ENCODE peak calls at places on chromosomes 12 and 14, in eight cellular contexts. D, M, U, N, A, L, B and Y are unnamed samples.

GRCh38 chr12:115322275-115322674 is 638.3 kb upstream of the TBX3 start:
- DNase-seq in L (peak), N (no peak), A (no peak), B (no peak), U (no peak), D (no peak), M (peak), Y (peak)

GRCh38 chr14:93937519-93937918 is 10.4 kb downstream of the FAM181A start:
- DNase-seq in D (no peak), M (peak), B (no peak), U (no peak), N (no peak), A (no peak), L (no peak), Y (no peak)

GRCh38 chr12:118446247-118446646 is 69.9 kb downstream of the SUDS3 start:
- DNase-seq in U (no peak), L (no peak), D (no peak), A (no peak), N (no peak), B (no peak), M (no peak), Y (no peak)

GRCh38 chr12:47576256-47576655 is 129.6 kb downstream of the RPAP3 start:
- DNase-seq in N (no peak), A (no peak), M (no peak), D (no peak), L (no peak), U (no peak), B (no peak), Y (no peak)

GRCh38 chr14:103488071-103488470 is 34.6 kb downstream of the CKB start:
- DNase-seq in N (no peak), D (no peak), B (no peak), A (no peak), M (no peak), U (no peak), L (no peak), Y (no peak)

GRCh38 chr12:120959111-120959878 is 19.0 kb upstream of the HNF1A start:
- DNase-seq in U (no peak), D (no peak), A (no peak), M (no peak), L (no peak), N (no peak), B (no peak), Y (no peak)

GRCh38 chr12:86903166-86903565 is 647.0 kb upstream of the MGAT4C start:
- DNase-seq in A (no peak), B (no peak), M (no peak), L (no peak), N (no peak), U (no peak), D (no peak), Y (no peak)

GRCh38 chr12:753401-754237 is 1.2 kb downstream of the WNK1 start:
- DNase-seq in N (peak), B (peak), U (peak), A (peak), D (peak), L (no peak), M (no peak), Y (peak)

GRCh38 chr14:68734231-68734732 is 58.6 kb downstream of the ZFP36L1 start:
- DNase-seq in N (no peak), M (no peak), D (peak), L (peak), A (no peak), B (no peak), U (no peak), Y (no peak)

GRCh38 chr12:113041560-113041959 is 15.0 kb upstream of the DTX1 start:
- DNase-seq in N (no peak), B (no peak), M (no peak), L (no peak), D (no peak), U (no peak), A (no peak), Y (no peak)

GRCh38 chr14:24817638-24818053 is 183.7 kb upstream of the GZMB start:
- DNase-seq in N (peak), B (no peak), U (no peak), L (peak), D (no peak), A (no peak), M (no peak), Y (peak)

GRCh38 chr12:98745578-98746391 is 100.7 kb downstream of the APAF1 start:
- DNase-seq in U (no peak), B (peak), N (no peak), D (no peak), L (peak), M (no peak), A (no peak), Y (no peak)

GRCh38 chr12:77062846-77063461 is 2.4 kb downstream of the E2F7 start:
- DNase-seq in N (no peak), D (no peak), U (no peak), A (no peak), L (peak), M (no peak), B (no peak), Y (no peak)

DNA sequence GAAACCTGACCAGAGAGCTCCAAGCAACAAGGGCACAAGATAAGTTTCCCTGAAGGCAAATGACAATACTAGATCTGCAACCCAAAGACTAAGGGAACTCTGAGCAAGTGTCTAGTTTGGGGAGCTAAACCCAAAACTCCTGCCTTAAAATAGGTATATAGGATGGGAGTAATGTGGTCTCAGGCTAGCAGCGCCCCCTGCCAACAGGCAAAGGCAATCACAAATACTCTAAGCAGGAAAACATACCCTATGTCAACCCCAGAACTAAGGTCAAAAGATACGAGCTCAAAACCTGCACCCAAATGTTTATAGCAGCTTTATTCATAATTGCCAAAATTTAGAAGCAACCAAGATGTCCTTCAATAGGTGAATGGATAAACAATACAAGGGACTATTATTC is 218.8 kb downstream of the ITPR2 start:
- DNase-seq in A (no peak), D (peak), L (peak), U (no peak), B (peak), M (no peak), N (peak), Y (peak)
- TF ChIP-seq CTCF in A (no peak), D (peak), L (peak), U (peak), B (peak), M (peak), N (peak), Y (peak)

GRCh38 chr12:2051700-2052625 is 824 bp upstream of the CACNA1C start:
- DNase-seq in U (no peak), B (peak), M (no peak), N (no peak), A (no peak), D (no peak), L (no peak), Y (no peak)
- H3K4me3 ChIP-seq in U (peak), B (peak), M (no peak), N (peak), A (no peak), D (no peak), L (peak), Y (peak)

GRCh38 chr14:38605193-38606114 is 349.6 kb upstream of the CLEC14A start:
- DNase-seq in B (no peak), N (no peak), U (no peak), A (no peak), L (no peak), M (no peak), D (peak), Y (no peak)
- TF ChIP-seq CTCF in B (no peak), N (peak), U (no peak), A (no peak), L (peak), M (peak), D (no peak), Y (peak)

DNA sequence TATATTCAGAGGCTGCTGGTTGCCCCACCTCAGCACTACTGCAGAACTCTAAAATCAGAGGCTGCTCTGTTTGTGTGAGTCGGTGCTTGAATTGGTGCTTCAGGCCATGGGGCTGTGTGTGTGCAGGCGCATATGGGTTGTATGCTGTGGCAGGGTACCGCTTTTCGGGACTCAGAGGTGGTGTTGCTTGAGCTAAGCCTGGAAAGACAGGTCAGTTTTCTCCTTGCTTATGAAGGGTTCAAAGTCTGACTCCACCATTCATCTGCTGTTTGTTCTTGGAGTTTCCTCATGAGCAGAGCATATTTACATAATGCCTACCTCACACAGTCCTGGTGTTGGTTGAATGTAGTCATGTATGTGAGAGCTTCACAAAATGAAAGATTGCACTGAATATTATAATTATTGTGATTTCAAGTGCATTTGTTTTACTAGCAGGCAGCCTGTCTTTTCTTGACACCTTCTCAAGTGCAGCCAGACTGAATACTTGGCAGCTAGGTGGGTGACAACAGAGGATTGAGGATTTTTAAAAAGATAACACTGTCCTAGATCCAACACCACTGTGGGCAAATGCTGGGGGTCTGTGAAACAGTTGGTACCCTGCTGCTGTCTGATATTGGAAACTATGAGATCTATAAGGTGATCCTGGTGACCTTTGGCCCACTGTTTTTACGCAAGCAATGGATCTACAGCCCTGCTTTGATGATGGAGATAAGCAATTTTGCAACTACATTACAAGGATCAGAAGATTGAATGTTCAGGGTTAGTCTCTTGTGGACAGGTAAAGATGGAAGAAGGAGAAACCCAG is 1.0 kb upstream of the ANG start:
- DNase-seq in B (no peak), D (no peak), U (no peak), M (no peak), L (no peak), A (no peak), N (peak), Y (no peak)
- H3K4me3 ChIP-seq in B (no peak), D (no peak), U (no peak), M (no peak), L (no peak), A (no peak), N (peak), Y (no peak)